ENCODE peak calls at places on chromosomes 12 and 14, in eight cellular contexts. One of them, this sample, is unnamed.

GRCh38 chr14:73236157-73236556 is 1.1 kb upstream of the PAPLN start:
- DNase-seq in neural progenitor cell: peak
- DNase-seq in right lobe of liver: peak
- DNase-seq in GM23248: no peak
- DNase-seq in caudate nucleus: no peak
- DNase-seq in CD8-positive, alpha-beta T cell: no peak
- DNase-seq in mammary epithelial cell: no peak
- DNase-seq in RWPE1: no peak
- DNase-seq in this sample: no peak

GRCh38 chr14:44699391-44699790 is 192.3 kb upstream of the FSCB start:
- DNase-seq in RWPE1: no peak
- DNase-seq in caudate nucleus: no peak
- DNase-seq in CD8-positive, alpha-beta T cell: no peak
- DNase-seq in right lobe of liver: no peak
- DNase-seq in mammary epithelial cell: no peak
- DNase-seq in neural progenitor cell: no peak
- DNase-seq in GM23248: no peak
- DNase-seq in this sample: no peak

GRCh38 chr14:56268653-56269052 is 150.4 kb downstream of the PELI2 start:
- DNase-seq in neural progenitor cell: no peak
- DNase-seq in mammary epithelial cell: no peak
- DNase-seq in CD8-positive, alpha-beta T cell: no peak
- DNase-seq in RWPE1: no peak
- DNase-seq in GM23248: no peak
- DNase-seq in caudate nucleus: no peak
- DNase-seq in right lobe of liver: no peak
- DNase-seq in this sample: no peak

GRCh38 chr14:34711169-34711568 is 3.2 kb downstream of the CFL2 start:
- DNase-seq in right lobe of liver: no peak
- DNase-seq in RWPE1: peak
- DNase-seq in neural progenitor cell: no peak
- DNase-seq in mammary epithelial cell: peak
- DNase-seq in caudate nucleus: no peak
- DNase-seq in GM23248: peak
- DNase-seq in CD8-positive, alpha-beta T cell: no peak
- DNase-seq in this sample: peak

GRCh38 chr14:104973215-104974145 is 4.7 kb downstream of the AHNAK2 start:
- DNase-seq in GM23248: peak
- DNase-seq in neural progenitor cell: peak
- DNase-seq in CD8-positive, alpha-beta T cell: no peak
- DNase-seq in caudate nucleus: no peak
- DNase-seq in mammary epithelial cell: peak
- DNase-seq in RWPE1: peak
- DNase-seq in right lobe of liver: peak
- DNase-seq in this sample: peak

GRCh38 chr12:23536293-23536692 is 413.2 kb downstream of the SOX5 start:
- DNase-seq in mammary epithelial cell: no peak
- DNase-seq in neural progenitor cell: no peak
- DNase-seq in GM23248: no peak
- DNase-seq in CD8-positive, alpha-beta T cell: no peak
- DNase-seq in RWPE1: no peak
- DNase-seq in caudate nucleus: no peak
- DNase-seq in right lobe of liver: no peak
- DNase-seq in this sample: no peak

GRCh38 chr14:82710257-82710841 is 1176.7 kb upstream of the SEL1L start:
- DNase-seq in caudate nucleus: no peak
- DNase-seq in neural progenitor cell: peak
- DNase-seq in GM23248: peak
- DNase-seq in CD8-positive, alpha-beta T cell: no peak
- DNase-seq in RWPE1: peak
- DNase-seq in right lobe of liver: peak
- DNase-seq in mammary epithelial cell: peak
- DNase-seq in this sample: peak

GRCh38 chr12:1630081-1630826 is 1.2 kb downstream of the WNT5B start:
- DNase-seq in neural progenitor cell: peak
- DNase-seq in mammary epithelial cell: no peak
- DNase-seq in CD8-positive, alpha-beta T cell: peak
- DNase-seq in right lobe of liver: peak
- DNase-seq in RWPE1: no peak
- DNase-seq in caudate nucleus: no peak
- DNase-seq in GM23248: peak
- DNase-seq in this sample: no peak

GRCh38 chr12:127342861-127343260 is 924.1 kb upstream of the TMEM132C start:
- DNase-seq in GM23248: peak
- DNase-seq in mammary epithelial cell: no peak
- DNase-seq in RWPE1: no peak
- DNase-seq in neural progenitor cell: no peak
- DNase-seq in CD8-positive, alpha-beta T cell: no peak
- DNase-seq in right lobe of liver: no peak
- DNase-seq in caudate nucleus: no peak
- DNase-seq in this sample: no peak

DNA sequence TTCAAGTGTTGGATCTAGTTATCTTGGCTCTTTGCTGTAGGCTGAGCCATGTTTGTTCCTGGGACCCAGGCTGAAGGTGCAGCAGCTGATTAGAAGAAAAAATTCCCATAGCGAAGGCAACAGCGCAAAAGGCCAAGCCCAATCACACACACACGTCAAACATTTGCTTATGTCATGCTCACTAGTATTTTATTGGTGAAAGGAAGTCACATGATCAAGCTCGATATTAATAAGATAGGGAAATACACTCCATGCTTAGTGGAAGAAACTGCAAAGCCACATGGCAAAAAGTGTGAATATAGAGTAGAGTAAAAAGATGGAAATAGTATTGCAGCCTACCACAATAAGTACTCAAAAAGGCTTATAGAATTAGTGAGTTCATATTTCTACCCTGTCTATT is 373.5 kb upstream of the FAR2 start:
- DNase-seq in caudate nucleus: no peak
- DNase-seq in neural progenitor cell: no peak
- DNase-seq in right lobe of liver: no peak
- DNase-seq in RWPE1: no peak
- DNase-seq in GM23248: no peak
- DNase-seq in mammary epithelial cell: no peak
- DNase-seq in CD8-positive, alpha-beta T cell: no peak
- DNase-seq in this sample: no peak
- H3K27ac ChIP-seq in caudate nucleus: no peak
- H3K27ac ChIP-seq in neural progenitor cell: no peak
- H3K27ac ChIP-seq in right lobe of liver: no peak
- H3K27ac ChIP-seq in RWPE1: no peak
- H3K27ac ChIP-seq in GM23248: no peak
- H3K27ac ChIP-seq in mammary epithelial cell: no peak
- H3K27ac ChIP-seq in CD8-positive, alpha-beta T cell: no peak
- H3K27ac ChIP-seq in this sample: no peak

GRCh38 chr14:54796961-54797360 is 105.7 kb downstream of the GCH1 start:
- DNase-seq in CD8-positive, alpha-beta T cell: no peak
- DNase-seq in right lobe of liver: no peak
- DNase-seq in RWPE1: peak
- DNase-seq in GM23248: peak
- DNase-seq in neural progenitor cell: no peak
- DNase-seq in caudate nucleus: no peak
- DNase-seq in mammary epithelial cell: peak
- DNase-seq in this sample: no peak
- H3K27ac ChIP-seq in CD8-positive, alpha-beta T cell: no peak
- H3K27ac ChIP-seq in right lobe of liver: no peak
- H3K27ac ChIP-seq in RWPE1: no peak
- H3K27ac ChIP-seq in GM23248: peak
- H3K27ac ChIP-seq in neural progenitor cell: no peak
- H3K27ac ChIP-seq in caudate nucleus: no peak
- H3K27ac ChIP-seq in mammary epithelial cell: no peak
- H3K27ac ChIP-seq in this sample: no peak

DNA sequence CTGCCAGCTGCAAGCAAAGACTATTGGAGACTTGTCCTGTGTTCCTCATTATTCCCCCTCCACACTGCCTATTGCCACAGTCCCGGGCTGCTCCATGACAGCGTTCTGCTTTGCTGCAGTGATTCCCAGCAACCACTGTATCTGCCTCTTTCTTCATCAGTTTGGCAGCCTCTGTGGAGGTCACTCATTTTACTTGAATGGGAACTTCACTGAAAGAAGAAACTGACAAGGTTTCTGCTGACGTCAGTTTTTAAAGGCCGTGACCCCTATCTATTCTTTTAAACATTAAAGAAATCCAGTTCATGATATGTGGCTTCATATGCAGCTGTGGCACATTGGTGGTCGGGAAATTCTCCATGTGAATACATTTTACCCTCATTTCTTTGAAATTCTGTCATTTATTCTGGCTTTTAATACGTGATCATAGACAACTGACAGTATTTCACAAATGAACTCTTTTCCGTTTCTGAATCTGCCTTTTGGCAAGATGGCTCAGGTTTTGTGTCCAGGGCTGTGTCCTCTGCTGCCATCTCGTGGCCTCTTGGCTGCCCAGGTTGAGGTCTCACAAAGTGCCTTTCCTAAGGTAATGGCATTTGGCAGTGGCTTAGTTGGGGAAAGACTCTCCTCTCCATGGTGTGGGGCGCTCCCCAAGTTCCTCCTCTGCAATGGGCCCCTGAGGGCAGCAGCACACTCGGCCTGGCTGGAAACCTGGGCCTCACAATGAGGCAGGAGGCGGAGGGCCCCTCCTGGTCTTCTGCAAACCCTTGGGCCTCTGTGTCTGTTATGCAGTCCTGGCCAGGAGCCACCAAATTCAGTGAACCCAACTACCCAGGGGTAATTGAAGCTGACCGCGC is 5.9 kb downstream of the TMEM253 start:
- DNase-seq in CD8-positive, alpha-beta T cell: peak
- DNase-seq in GM23248: peak
- DNase-seq in mammary epithelial cell: peak
- DNase-seq in caudate nucleus: peak
- DNase-seq in right lobe of liver: peak
- DNase-seq in RWPE1: peak
- DNase-seq in neural progenitor cell: peak
- DNase-seq in this sample: peak
- H3K27ac ChIP-seq in CD8-positive, alpha-beta T cell: no peak
- H3K27ac ChIP-seq in GM23248: peak
- H3K27ac ChIP-seq in mammary epithelial cell: peak
- H3K27ac ChIP-seq in caudate nucleus: peak
- H3K27ac ChIP-seq in right lobe of liver: peak
- H3K27ac ChIP-seq in RWPE1: peak
- H3K27ac ChIP-seq in neural progenitor cell: no peak
- H3K27ac ChIP-seq in this sample: peak

GRCh38 chr14:51822499-51822898 is 37.9 kb upstream of the GNG2 start:
- DNase-seq in RWPE1: no peak
- DNase-seq in CD8-positive, alpha-beta T cell: no peak
- DNase-seq in right lobe of liver: no peak
- DNase-seq in mammary epithelial cell: no peak
- DNase-seq in GM23248: peak
- DNase-seq in caudate nucleus: no peak
- DNase-seq in neural progenitor cell: no peak
- DNase-seq in this sample: no peak

GRCh38 chr14:51825926-51826325 is 34.5 kb upstream of the GNG2 start:
- DNase-seq in CD8-positive, alpha-beta T cell: no peak
- DNase-seq in caudate nucleus: no peak
- DNase-seq in GM23248: peak
- DNase-seq in neural progenitor cell: no peak
- DNase-seq in right lobe of liver: no peak
- DNase-seq in mammary epithelial cell: no peak
- DNase-seq in RWPE1: no peak
- DNase-seq in this sample: no peak

GRCh38 chr14:51823706-51824105 is 36.7 kb upstream of the GNG2 start:
- DNase-seq in mammary epithelial cell: peak
- DNase-seq in RWPE1: peak
- DNase-seq in right lobe of liver: no peak
- DNase-seq in caudate nucleus: no peak
- DNase-seq in neural progenitor cell: no peak
- DNase-seq in CD8-positive, alpha-beta T cell: no peak
- DNase-seq in GM23248: no peak
- DNase-seq in this sample: no peak

GRCh38 chr14:51824191-51824590 is 36.2 kb upstream of the GNG2 start:
- DNase-seq in RWPE1: no peak
- DNase-seq in neural progenitor cell: no peak
- DNase-seq in CD8-positive, alpha-beta T cell: no peak
- DNase-seq in GM23248: no peak
- DNase-seq in mammary epithelial cell: no peak
- DNase-seq in right lobe of liver: no peak
- DNase-seq in caudate nucleus: no peak
- DNase-seq in this sample: no peak

GRCh38 chr14:51828017-51828797 is 32.2 kb upstream of the GNG2 start:
- DNase-seq in RWPE1: peak
- DNase-seq in CD8-positive, alpha-beta T cell: peak
- DNase-seq in right lobe of liver: peak
- DNase-seq in neural progenitor cell: peak
- DNase-seq in caudate nucleus: no peak
- DNase-seq in mammary epithelial cell: peak
- DNase-seq in GM23248: peak
- DNase-seq in this sample: no peak
- H3K27ac ChIP-seq in RWPE1: no peak
- H3K27ac ChIP-seq in CD8-positive, alpha-beta T cell: no peak
- H3K27ac ChIP-seq in right lobe of liver: no peak
- H3K27ac ChIP-seq in neural progenitor cell: no peak
- H3K27ac ChIP-seq in caudate nucleus: no peak
- H3K27ac ChIP-seq in mammary epithelial cell: peak
- H3K27ac ChIP-seq in GM23248: peak
- H3K27ac ChIP-seq in this sample: no peak

GRCh38 chr12:26751179-26751578 is 81.8 kb downstream of the ITPR2 start:
- DNase-seq in RWPE1: no peak
- DNase-seq in CD8-positive, alpha-beta T cell: no peak
- DNase-seq in GM23248: no peak
- DNase-seq in mammary epithelial cell: no peak
- DNase-seq in neural progenitor cell: no peak
- DNase-seq in caudate nucleus: no peak
- DNase-seq in right lobe of liver: no peak
- DNase-seq in this sample: no peak

GRCh38 chr12:26748412-26748740 is 84.6 kb downstream of the ITPR2 start:
- DNase-seq in GM23248: no peak
- DNase-seq in right lobe of liver: no peak
- DNase-seq in neural progenitor cell: no peak
- DNase-seq in caudate nucleus: no peak
- DNase-seq in RWPE1: no peak
- DNase-seq in CD8-positive, alpha-beta T cell: no peak
- DNase-seq in mammary epithelial cell: no peak
- DNase-seq in this sample: no peak

GRCh38 chr12:26750531-26751171 is 82.3 kb downstream of the ITPR2 start:
- DNase-seq in neural progenitor cell: no peak
- DNase-seq in CD8-positive, alpha-beta T cell: no peak
- DNase-seq in GM23248: no peak
- DNase-seq in caudate nucleus: no peak
- DNase-seq in right lobe of liver: no peak
- DNase-seq in RWPE1: no peak
- DNase-seq in mammary epithelial cell: no peak
- DNase-seq in this sample: no peak

GRCh38 chr12:26748741-26749431 is 84.1 kb downstream of the ITPR2 start:
- DNase-seq in caudate nucleus: no peak
- DNase-seq in GM23248: peak
- DNase-seq in right lobe of liver: no peak
- DNase-seq in mammary epithelial cell: peak
- DNase-seq in CD8-positive, alpha-beta T cell: no peak
- DNase-seq in RWPE1: peak
- DNase-seq in neural progenitor cell: no peak
- DNase-seq in this sample: no peak

GRCh38 chr12:26749781-26750180 is 83.2 kb downstream of the ITPR2 start:
- DNase-seq in mammary epithelial cell: peak
- DNase-seq in GM23248: no peak
- DNase-seq in CD8-positive, alpha-beta T cell: no peak
- DNase-seq in RWPE1: peak
- DNase-seq in neural progenitor cell: no peak
- DNase-seq in caudate nucleus: no peak
- DNase-seq in right lobe of liver: no peak
- DNase-seq in this sample: no peak
- H3K27ac ChIP-seq in mammary epithelial cell: peak
- H3K27ac ChIP-seq in GM23248: no peak
- H3K27ac ChIP-seq in CD8-positive, alpha-beta T cell: no peak
- H3K27ac ChIP-seq in RWPE1: no peak
- H3K27ac ChIP-seq in neural progenitor cell: no peak
- H3K27ac ChIP-seq in caudate nucleus: no peak
- H3K27ac ChIP-seq in right lobe of liver: no peak
- H3K27ac ChIP-seq in this sample: no peak